ENCODE peak calls at places on chromosomes 11 and 22, in four cellular contexts. D is A549, N is WTC11, I is HepG2. O is an unnamed sample.

GRCh38 chr22:39299829-39300178 is 19.6 kb downstream of the RPL3 start:
- DNase-seq in D (no peak), N (no peak), I (no peak), O (no peak)

GRCh38 chr22:20013382-20013871 is 3.2 kb downstream of the ARVCF start:
- DNase-seq in D (no peak), N (peak), I (peak), O (peak)

GRCh38 chr11:108926522-108927380 is 261.9 kb downstream of the DDX10 start:
- DNase-seq in D (no peak), N (no peak), I (no peak), O (no peak)

GRCh38 chr11:114061053-114062049 is 1.8 kb downstream of the ZBTB16 start:
- DNase-seq in D (no peak), N (peak), I (no peak), O (peak)

GRCh38 chr22:38638734-38639133 is 17.5 kb downstream of the FAM227A start:
- DNase-seq in D (no peak), N (no peak), I (peak), O (peak)

GRCh38 chr11:37277896-37278465 is 679.9 kb upstream of the RAG2 start:
- DNase-seq in D (no peak), N (no peak), I (no peak), O (no peak)

GRCh38 chr11:81089242-81089641 is 1644.4 kb downstream of the FAM181B start:
- DNase-seq in D (no peak), N (no peak), I (no peak), O (no peak)

GRCh38 chr11:3796346-3796745 is 1.0 kb downstream of the NUP98 start:
- DNase-seq in D (no peak), N (no peak), I (no peak), O (no peak)

GRCh38 chr11:62324738-62325556 is 12.3 kb upstream of the ASRGL1 start:
- DNase-seq in D (peak), N (peak), I (peak), O (peak)

GRCh38 chr22:45804986-45805325 is 133.3 kb downstream of the ATXN10 start:
- DNase-seq in D (peak), N (no peak), I (peak), O (no peak)

GRCh38 chr11:65503606-65503922 is 4.7 kb downstream of the MALAT1 start:
- DNase-seq in D (no peak), N (no peak), I (no peak), O (no peak)

GRCh38 chr11:27506200-27507182 is at the start of gene LIN7C:
- DNase-seq in D (peak), N (peak), I (peak), O (peak)

GRCh38 chr11:100810666-100811065 is 123.6 kb downstream of the ARHGAP42 start:
- DNase-seq in D (no peak), N (no peak), I (no peak), O (no peak)

GRCh38 chr22:20243545-20244249 is 24.4 kb downstream of the RTN4R start:
- DNase-seq in D (peak), N (no peak), I (no peak), O (peak)

GRCh38 chr22:35963237-35963810 is 65.3 kb downstream of the RBFOX2 start:
- DNase-seq in D (no peak), N (no peak), I (no peak), O (no peak)

GRCh38 chr11:62048101-62048500 is 75.7 kb upstream of the INCENP start:
- DNase-seq in D (no peak), N (no peak), I (no peak), O (no peak)

GRCh38 chr11:128463386-128463829 is 124.0 kb downstream of the ETS1 start:
- DNase-seq in D (no peak), N (no peak), I (no peak), O (no peak)

GRCh38 chr11:11514246-11514645 is 107.6 kb downstream of the GALNT18 start:
- DNase-seq in D (no peak), N (no peak), I (no peak), O (no peak)

GRCh38 chr22:34709641-34710040 is 356.3 kb upstream of the ISX start:
- DNase-seq in D (no peak), N (no peak), I (no peak), O (no peak)

GRCh38 chr22:33658775-33659174 is 261.5 kb downstream of the LARGE1 start:
- DNase-seq in D (no peak), N (no peak), I (no peak), O (no peak)

GRCh38 chr11:130947058-130947457 is 30.8 kb upstream of the SNX19 start:
- DNase-seq in D (no peak), N (no peak), I (no peak), O (no peak)

GRCh38 chr11:12752868-12753267 is 78.6 kb downstream of the TEAD1 start:
- DNase-seq in D (no peak), N (no peak), I (no peak), O (no peak)

GRCh38 chr11:106748059-106748458 is 270.2 kb downstream of the GUCY1A2 start:
- DNase-seq in D (no peak), N (no peak), I (no peak), O (no peak)

GRCh38 chr11:72759468-72759867 is 7.3 kb upstream of the ARAP1 start:
- DNase-seq in D (no peak), N (no peak), I (no peak), O (no peak)

GRCh38 chr22:46563381-46564083 is 26.1 kb upstream of the CELSR1 start:
- DNase-seq in D (peak), N (peak), I (peak), O (peak)

GRCh38 chr22:35839811-35840739 is 122.4 kb downstream of the APOL5 start:
- DNase-seq in D (peak), N (peak), I (no peak), O (peak)

GRCh38 chr11:75319035-75319877 is 32.2 kb downstream of the ARRB1 start:
- DNase-seq in D (no peak), N (no peak), I (no peak), O (no peak)

GRCh38 chr11:1352696-1353382 is 36.9 kb upstream of the BRSK2 start:
- DNase-seq in D (no peak), N (no peak), I (no peak), O (no peak)

GRCh38 chr11:68127791-68128681 is 6.8 kb upstream of the CHKA start:
- DNase-seq in D (no peak), N (peak), I (peak), O (peak)

GRCh38 chr11:116981216-116981887 is 116.9 kb downstream of the SIK3 start:
- DNase-seq in D (no peak), N (no peak), I (no peak), O (no peak)

GRCh38 chr11:95076416-95076815 is 9.7 kb downstream of the SRSF8 start:
- DNase-seq in D (no peak), N (no peak), I (no peak), O (no peak)

GRCh38 chr22:29117799-29118477 is 45.1 kb downstream of the KREMEN1 start:
- DNase-seq in D (no peak), N (no peak), I (peak), O (no peak)

GRCh38 chr22:44337658-44338004 is 24.9 kb upstream of the SHISAL1 start:
- DNase-seq in D (peak), N (no peak), I (no peak), O (peak)

GRCh38 chr11:1158681-1159525 is 1.1 kb downstream of the MUC5AC start:
- DNase-seq in D (no peak), N (peak), I (no peak), O (no peak)

GRCh38 chr11:109960831-109961230 is 132.4 kb upstream of the ZC3H12C start:
- DNase-seq in D (no peak), N (no peak), I (no peak), O (no peak)

GRCh38 chr11:109957000-109957399 is 136.2 kb upstream of the ZC3H12C start:
- DNase-seq in D (no peak), N (no peak), I (no peak), O (no peak)

GRCh38 chr11:109954534-109954933 is 138.7 kb upstream of the ZC3H12C start:
- DNase-seq in D (no peak), N (no peak), I (no peak), O (no peak)

GRCh38 chr11:109956124-109956793 is 136.9 kb upstream of the ZC3H12C start:
- DNase-seq in D (no peak), N (no peak), I (no peak), O (no peak)

DNA sequence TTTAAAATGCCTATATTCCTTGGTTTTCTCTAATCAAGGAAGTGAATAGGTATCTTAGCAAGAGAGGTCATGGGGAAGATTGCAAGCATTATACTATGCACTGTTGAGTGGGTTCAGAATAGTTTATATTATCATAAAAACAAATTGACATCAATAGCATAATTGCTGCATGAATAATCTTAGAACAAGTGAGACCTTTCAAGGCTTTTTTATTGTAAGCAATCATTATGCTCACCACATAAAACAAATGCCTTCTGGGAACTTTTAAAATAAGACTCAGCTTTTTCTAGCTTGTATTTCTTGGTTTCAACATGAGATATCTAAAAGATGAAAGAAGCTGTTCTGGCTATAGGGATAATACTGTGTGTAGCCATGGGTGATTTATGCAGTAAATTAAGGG is 135.6 kb upstream of the ZC3H12C start:
- DNase-seq in D (no peak), N (no peak), I (no peak), O (no peak)
- TF ChIP-seq HMGXB4 in D (no peak), N (no peak), I (no peak), O (no peak)

DNA sequence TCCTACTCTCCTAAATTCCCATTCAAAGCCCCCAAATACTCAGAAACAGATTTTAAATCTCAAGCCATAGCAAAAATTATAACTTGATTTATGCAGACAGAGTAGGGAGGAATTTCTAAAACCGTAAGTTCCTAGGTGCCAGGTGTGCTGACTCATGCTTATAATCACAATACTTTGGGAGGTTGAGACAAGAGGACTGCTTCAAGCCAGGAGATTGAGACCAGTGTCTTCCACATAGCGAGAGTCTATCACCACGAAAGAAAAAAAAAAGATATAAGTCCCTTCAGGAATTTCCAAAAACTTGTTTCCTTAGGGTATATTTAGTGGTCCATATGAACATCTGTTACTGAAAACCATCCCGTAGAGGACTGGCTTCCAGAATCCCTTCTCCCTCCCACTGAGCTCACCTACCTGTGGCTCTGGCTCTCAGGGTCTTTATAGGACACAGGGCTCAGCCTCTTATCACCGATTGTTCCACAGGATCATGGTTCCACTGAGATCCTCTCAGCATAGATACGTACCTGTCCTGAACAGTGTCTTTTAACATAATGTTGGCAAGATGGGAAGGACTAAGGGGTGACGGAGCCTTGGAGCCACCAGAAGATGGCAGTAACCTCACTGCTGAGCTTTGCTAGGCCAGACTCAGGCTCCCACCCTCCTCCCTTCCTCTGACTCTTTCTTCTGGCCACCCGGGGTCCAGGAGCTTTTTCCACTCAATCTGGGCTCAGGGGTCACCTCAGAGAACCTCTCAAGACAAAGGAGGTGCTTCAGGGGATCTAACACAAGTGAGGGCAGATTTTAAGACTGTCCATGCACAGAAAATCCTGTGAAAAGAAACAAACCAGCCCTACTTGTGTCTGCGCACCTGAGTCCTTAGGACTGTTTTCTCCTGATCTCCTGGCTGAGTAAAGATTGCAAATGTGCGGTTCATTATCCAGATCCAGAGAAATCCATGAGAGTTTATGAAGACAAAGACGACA is 117.5 kb upstream of the TOP3B start:
- DNase-seq in D (no peak), N (peak), I (no peak), O (peak)
- TF ChIP-seq HMGXB4 in D (no peak), N (no peak), I (no peak), O (peak)

GRCh38 chr11:19614370-19614936 is 98.2 kb upstream of the NAV2 start:
- DNase-seq in D (no peak), N (no peak), I (no peak), O (no peak)
- TF ChIP-seq HMGXB4 in D (no peak), N (no peak), I (no peak), O (no peak)

GRCh38 chr11:8732748-8733241 is 50.2 kb downstream of the RPL27A start:
- DNase-seq in D (no peak), N (no peak), I (no peak), O (no peak)
- TF ChIP-seq HMGXB4 in D (no peak), N (no peak), I (no peak), O (no peak)

GRCh38 chr11:119055901-119056300 is 1.1 kb downstream of the HYOU1 start:
- DNase-seq in D (peak), N (no peak), I (peak), O (no peak)
- TF ChIP-seq HMGXB4 in D (no peak), N (no peak), I (no peak), O (no peak)

GRCh38 chr11:78767409-78767932 is 192.8 kb upstream of the NARS2 start:
- DNase-seq in D (no peak), N (no peak), I (no peak), O (no peak)
- TF ChIP-seq HMGXB4 in D (no peak), N (no peak), I (no peak), O (no peak)

DNA sequence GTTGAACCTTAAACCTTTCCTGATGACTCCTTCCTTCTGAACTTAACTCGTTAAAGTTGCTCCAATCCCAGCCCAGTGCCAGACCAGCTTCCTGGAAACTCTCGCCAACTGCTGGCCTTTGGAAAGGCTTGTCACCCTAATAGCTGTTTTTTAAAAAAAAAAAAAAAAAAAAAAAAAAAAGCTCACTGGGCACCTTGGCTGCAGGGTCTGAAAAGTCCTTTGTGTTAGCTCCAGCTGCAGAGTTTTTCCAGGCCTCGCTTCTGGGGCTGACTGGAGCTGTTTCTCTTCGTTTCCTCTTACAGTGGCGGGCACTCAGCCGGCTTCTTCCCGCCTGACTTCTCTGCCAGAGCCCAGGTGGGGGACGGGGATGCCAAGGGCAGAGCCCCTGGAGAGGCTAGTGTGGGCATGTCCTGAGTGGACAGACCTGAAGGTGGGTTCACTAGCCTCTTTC is 25.1 kb downstream of the KCNQ1OT1 start:
- DNase-seq in D (no peak), N (no peak), I (no peak), O (no peak)
- TF ChIP-seq HMGXB4 in D (no peak), N (no peak), I (no peak), O (no peak)

GRCh38 chr22:41288245-41288946 is 2.4 kb upstream of the RANGAP1 start:
- DNase-seq in D (peak), N (no peak), I (peak), O (no peak)

GRCh38 chr22:41284465-41284864 is 1.5 kb downstream of the RANGAP1 start:
- DNase-seq in D (no peak), N (no peak), I (no peak), O (no peak)

GRCh38 chr22:41285441-41285819 is 557 bp downstream of the RANGAP1 start:
- DNase-seq in D (no peak), N (peak), I (peak), O (peak)

GRCh38 chr22:41285820-41286638 is at the start of gene RANGAP1:
- DNase-seq in D (peak), N (peak), I (peak), O (peak)

DNA sequence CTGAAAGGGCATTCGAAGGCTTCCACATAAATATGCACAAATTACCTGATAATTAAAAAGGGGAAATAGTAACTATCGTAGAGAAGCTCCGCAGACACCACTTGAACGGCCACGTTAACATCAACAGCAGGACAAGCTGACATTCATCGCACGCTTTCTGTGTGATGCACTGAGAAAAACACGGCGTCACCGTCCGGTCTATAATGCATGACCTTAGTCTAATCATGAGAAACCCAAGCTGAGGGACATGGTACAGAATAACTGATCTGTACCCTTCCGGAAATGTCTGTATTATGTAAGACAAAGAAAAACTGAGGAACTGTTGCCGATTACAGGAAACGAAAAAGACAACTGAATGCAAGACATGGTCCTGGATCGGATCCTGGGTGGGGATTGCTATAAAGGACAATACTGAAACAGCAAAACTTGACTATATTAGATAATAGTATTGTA is 678 bp upstream of the RANGAP1 start:
- DNase-seq in D (no peak), N (no peak), I (peak), O (no peak)
- TF ChIP-seq HMGXB4 in D (no peak), N (no peak), I (no peak), O (no peak)

GRCh38 chr11:98061858-98062257 is 958.9 kb upstream of the CNTN5 start:
- DNase-seq in D (no peak), N (no peak), I (no peak), O (no peak)
- TF ChIP-seq HMGXB4 in D (no peak), N (no peak), I (no peak), O (no peak)

O was measured in K562.